ENCODE peak calls at places on chromosomes 3 and 15, in five cellular contexts. D is CD8-positive, alpha-beta T cell; I is spleen; W is left lung; P is CD8-positive, alpha-beta memory T cell. F is an unnamed sample.

GRCh38 chr3:144344925-144345548 is 373.4 kb downstream of the DIPK2A start:
- DNase-seq in D (no peak), I (no peak), W (no peak), P (no peak), F (no peak)

GRCh38 chr3:97967966-97968365 is 4.3 kb downstream of the RIOX2 start:
- DNase-seq in D (no peak), I (no peak), W (no peak), P (no peak), F (no peak)

GRCh38 chr3:165768680-165769079 is 68.5 kb downstream of the BCHE start:
- DNase-seq in D (no peak), I (no peak), W (no peak), P (no peak), F (no peak)

GRCh38 chr15:61621146-61621545 is 392.0 kb upstream of the RORA start:
- DNase-seq in D (no peak), I (no peak), W (no peak), P (no peak), F (no peak)

GRCh38 chr15:40999190-40999589 is 45.9 kb downstream of the CHAC1 start:
- DNase-seq in D (no peak), I (no peak), W (no peak), P (no peak), F (no peak)

GRCh38 chr3:36403661-36404060 is 23.4 kb downstream of the STAC start:
- DNase-seq in D (no peak), I (no peak), W (no peak), P (no peak), F (no peak)

GRCh38 chr3:162353414-162353813 is 856.8 kb downstream of the OTOL1 start:
- DNase-seq in D (no peak), I (no peak), W (no peak), P (no peak), F (no peak)

GRCh38 chr3:19885468-19885867 is 48.5 kb downstream of the EFHB start:
- DNase-seq in D (no peak), I (no peak), W (no peak), P (peak), F (no peak)

GRCh38 chr15:38084289-38084688 is 149.8 kb downstream of the TMCO5A start:
- DNase-seq in D (no peak), I (no peak), W (no peak), P (no peak), F (no peak)

GRCh38 chr15:99511529-99511864 is 54.3 kb upstream of the MEF2A start:
- DNase-seq in D (no peak), I (no peak), W (no peak), P (no peak), F (no peak)

GRCh38 chr15:85854345-85855097 is 59.8 kb upstream of the KLHL25 start:
- DNase-seq in D (peak), I (no peak), W (no peak), P (peak), F (peak)

GRCh38 chr3:193039058-193039457 is 121.4 kb upstream of the MB21D2 start:
- DNase-seq in D (no peak), I (no peak), W (no peak), P (no peak), F (no peak)

GRCh38 chr3:116517308-116517707 is 72.0 kb upstream of the LSAMP start:
- DNase-seq in D (no peak), I (no peak), W (no peak), P (no peak), F (no peak)

GRCh38 chr3:37816271-37816670 is 45.4 kb upstream of the CTDSPL start:
- DNase-seq in D (no peak), I (no peak), W (no peak), P (no peak), F (no peak)

GRCh38 chr15:42819781-42820180 is 82.9 kb upstream of the CDAN1 start:
- DNase-seq in D (no peak), I (no peak), W (no peak), P (no peak), F (no peak)

GRCh38 chr3:129890125-129890524 is 3.4 kb downstream of the TMCC1 start:
- DNase-seq in D (no peak), I (no peak), W (no peak), P (peak), F (no peak)

GRCh38 chr3:3295586-3295985 is 116.1 kb upstream of the CRBN start:
- DNase-seq in D (no peak), I (no peak), W (no peak), P (no peak), F (no peak)

GRCh38 chr3:30670292-30670691 is 63.9 kb downstream of the TGFBR2 start:
- DNase-seq in D (no peak), I (no peak), W (no peak), P (no peak), F (no peak)

GRCh38 chr3:30673425-30674341 is 67.3 kb downstream of the TGFBR2 start:
- DNase-seq in D (no peak), I (no peak), W (no peak), P (peak), F (no peak)

GRCh38 chr3:30672287-30672735 is 65.9 kb downstream of the TGFBR2 start:
- DNase-seq in D (no peak), I (no peak), W (no peak), P (no peak), F (no peak)

GRCh38 chr3:30672959-30673358 is 66.6 kb downstream of the TGFBR2 start:
- DNase-seq in D (no peak), I (no peak), W (no peak), P (no peak), F (no peak)

GRCh38 chr3:30671527-30672286 is 65.3 kb downstream of the TGFBR2 start:
- DNase-seq in D (no peak), I (no peak), W (peak), P (no peak), F (no peak)
- H3K27ac ChIP-seq in D (no peak), I (no peak), W (peak), P (no peak), F (no peak)

GRCh38 chr3:66407281-66408218 is 93.3 kb downstream of the LRIG1 start:
- DNase-seq in D (peak), I (peak), W (peak), P (peak), F (peak)

GRCh38 chr3:66406186-66406585 is 94.6 kb downstream of the LRIG1 start:
- DNase-seq in D (no peak), I (no peak), W (peak), P (no peak), F (peak)

GRCh38 chr3:66408458-66408857 is 92.4 kb downstream of the LRIG1 start:
- DNase-seq in D (no peak), I (no peak), W (peak), P (no peak), F (no peak)

GRCh38 chr3:66405701-66406091 is 95.1 kb downstream of the LRIG1 start:
- DNase-seq in D (no peak), I (peak), W (peak), P (no peak), F (peak)

DNA sequence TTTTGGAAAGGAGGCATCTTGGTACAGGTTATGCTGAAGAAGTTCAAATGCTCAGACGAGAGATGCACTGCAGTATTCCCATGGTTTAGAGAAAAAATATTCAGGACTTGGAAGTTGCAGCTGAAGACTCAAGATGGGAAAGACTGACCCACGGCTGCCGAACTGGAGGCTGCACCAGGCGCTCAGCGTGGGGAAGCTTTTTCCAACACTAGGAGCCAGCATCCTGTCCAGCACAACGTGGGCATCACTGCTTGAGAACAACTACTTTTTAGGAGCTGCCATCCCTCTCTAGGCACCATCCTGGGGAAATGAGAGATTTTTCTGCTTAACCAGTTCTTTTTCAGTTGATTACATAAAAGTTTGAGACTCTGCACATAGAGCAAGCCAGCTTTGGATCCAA is 94.0 kb downstream of the LRIG1 start:
- DNase-seq in D (no peak), I (no peak), W (peak), P (no peak), F (no peak)
- H3K27ac ChIP-seq in D (no peak), I (no peak), W (no peak), P (no peak), F (peak)

GRCh38 chr3:58490860-58491501 is 915 bp upstream of the KCTD6 start:
- DNase-seq in D (peak), I (peak), W (peak), P (no peak), F (no peak)

GRCh38 chr3:58494107-58494506 is 2.2 kb downstream of the KCTD6 start:
- DNase-seq in D (no peak), I (no peak), W (no peak), P (no peak), F (no peak)

GRCh38 chr3:58488962-58489361 is 2.9 kb upstream of the KCTD6 start:
- DNase-seq in D (no peak), I (no peak), W (no peak), P (no peak), F (no peak)

GRCh38 chr3:58492385-58492970 is 582 bp downstream of the KCTD6 start:
- DNase-seq in D (no peak), I (no peak), W (no peak), P (peak), F (no peak)

GRCh38 chr3:58491506-58492384 is at the start of gene KCTD6:
- DNase-seq in D (peak), I (peak), W (peak), P (peak), F (peak)
- H3K27ac ChIP-seq in D (peak), I (peak), W (peak), P (peak), F (peak)

DNA sequence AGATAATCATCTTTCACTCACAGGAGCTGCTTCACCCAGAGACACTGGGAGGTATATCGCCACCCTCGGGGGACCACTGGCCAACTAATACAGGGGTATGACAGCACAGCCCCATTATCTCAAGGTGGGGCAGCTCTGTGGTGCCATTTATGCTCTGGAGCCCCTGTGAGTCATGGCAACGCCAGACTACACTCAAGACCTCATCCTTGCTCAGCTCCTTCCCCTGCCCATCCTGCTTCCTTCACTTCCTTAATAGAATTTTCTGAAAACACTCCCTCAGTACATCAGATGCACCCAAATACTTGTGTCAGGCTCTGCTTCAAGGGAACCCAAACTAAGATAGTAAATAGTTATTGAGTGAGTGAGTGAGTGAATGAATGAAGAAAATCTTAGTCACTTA is 45.7 kb downstream of the TRIM42 start:
- DNase-seq in D (no peak), I (no peak), W (no peak), P (no peak), F (no peak)
- H3K27ac ChIP-seq in D (no peak), I (no peak), W (no peak), P (no peak), F (no peak)